ENCODE peak calls at places on chromosomes 2 and 18, in five cellular contexts. K, P, X, R and W are unnamed samples.

GRCh38 chr2:155622443-155622842 is 710.1 kb downstream of the NR4A2 start:
- DNase-seq in K (no peak), P (no peak), X (no peak), R (no peak), W (no peak)

GRCh38 chr2:202032841-202033316 is 776 bp upstream of the FZD7 start:
- DNase-seq in K (peak; percentile 51), P (peak; percentile 54), X (peak; percentile 25), R (peak; percentile 37), W (peak; percentile 42)

GRCh38 chr2:239169311-239170048 is 231.3 kb downstream of the HDAC4 start:
- DNase-seq in K (peak; percentile 72), P (peak; percentile 10), X (no peak), R (no peak), W (no peak)

GRCh38 chr2:53490659-53491058 is 276.9 kb upstream of the CHAC2 start:
- DNase-seq in K (no peak), P (peak; percentile 23), X (no peak), R (no peak), W (no peak)

GRCh38 chr2:151730242-151730975 is 3.9 kb downstream of the NEB start:
- DNase-seq in K (no peak), P (no peak), X (no peak), R (no peak), W (no peak)

GRCh38 chr2:113980946-113981345 is 91.1 kb downstream of the ACTR3 start:
- DNase-seq in K (no peak), P (peak; percentile 35), X (no peak), R (no peak), W (no peak)

GRCh38 chr2:182365855-182366254 is 61.0 kb downstream of the PDE1A start:
- DNase-seq in K (no peak), P (no peak), X (no peak), R (no peak), W (no peak)

GRCh38 chr18:48929212-48929612 is 21.6 kb downstream of the SMAD7 start:
- DNase-seq in K (no peak), P (no peak), X (no peak), R (no peak), W (no peak)

GRCh38 chr18:48667276-48668254 is 128.7 kb downstream of the CTIF start:
- DNase-seq in K (no peak), P (no peak), X (no peak), R (no peak), W (no peak)

GRCh38 chr2:33531345-33532059 is 55.1 kb downstream of the RASGRP3 start:
- DNase-seq in K (no peak), P (no peak), X (no peak), R (no peak), W (no peak)

GRCh38 chr2:224987733-224988132 is 54.5 kb downstream of the DOCK10 start:
- DNase-seq in K (no peak), P (no peak), X (no peak), R (no peak), W (no peak)

GRCh38 chr2:26768759-26769500 is 4.8 kb downstream of the SLC35F6 start:
- DNase-seq in K (peak; percentile 86), P (peak; percentile 66), X (no peak), R (peak; percentile 95), W (no peak)

GRCh38 chr2:135617501-135618015 is 86.3 kb downstream of the R3HDM1 start:
- DNase-seq in K (no peak), P (no peak), X (no peak), R (no peak), W (no peak)

GRCh38 chr2:36322108-36322507 is 33.5 kb upstream of the CRIM1 start:
- DNase-seq in K (no peak), P (no peak), X (no peak), R (no peak), W (no peak)

GRCh38 chr18:55275042-55275897 is 312.7 kb downstream of the TCF4 start:
- DNase-seq in K (peak; percentile 89), P (peak; percentile 18), X (no peak), R (no peak), W (no peak)

GRCh38 chr2:105873281-105873680 is 128.6 kb downstream of the NCK2 start:
- DNase-seq in K (no peak), P (no peak), X (no peak), R (no peak), W (no peak)

GRCh38 chr2:72457801-72458516 is 310.3 kb upstream of the CYP26B1 start:
- DNase-seq in K (no peak), P (no peak), X (no peak), R (no peak), W (no peak)

GRCh38 chr2:65130440-65131175 is 702 bp upstream of the RAB1A start:
- DNase-seq in K (no peak), P (no peak), X (no peak), R (no peak), W (no peak)

GRCh38 chr2:223460774-223461211 is 141.4 kb downstream of the SCG2 start:
- DNase-seq in K (no peak), P (no peak), X (no peak), R (no peak), W (no peak)

GRCh38 chr2:198490748-198491147 is 686.4 kb downstream of the PLCL1 start:
- DNase-seq in K (no peak), P (no peak), X (no peak), R (no peak), W (no peak)

GRCh38 chr2:144704696-144705095 is 184.8 kb upstream of the ZEB2 start:
- DNase-seq in K (no peak), P (no peak), X (no peak), R (no peak), W (no peak)
- H3K27me3 ChIP-seq in K (no peaks in the 10 kb centered on the region), P (no peaks in the 10 kb centered on the region), X (no peaks in the 10 kb centered on the region), R (no peaks in the 10 kb centered on the region), W (no peaks in the 10 kb centered on the region)

GRCh38 chr2:69933839-69934613 is 19.1 kb downstream of the MXD1 start:
- DNase-seq in K (peak; percentile 60), P (no peak), X (no peak), R (peak; percentile 75), W (no peak)

GRCh38 chr2:69936913-69937312 is 22.0 kb downstream of the MXD1 start:
- DNase-seq in K (no peak), P (no peak), X (no peak), R (no peak), W (no peak)

GRCh38 chr2:69934614-69934908 is 19.7 kb downstream of the MXD1 start:
- DNase-seq in K (no peak), P (no peak), X (no peak), R (no peak), W (no peak)

GRCh38 chr2:69933254-69933828 is 18.4 kb downstream of the MXD1 start:
- DNase-seq in K (no peak), P (no peak), X (no peak), R (no peak), W (no peak)

DNA sequence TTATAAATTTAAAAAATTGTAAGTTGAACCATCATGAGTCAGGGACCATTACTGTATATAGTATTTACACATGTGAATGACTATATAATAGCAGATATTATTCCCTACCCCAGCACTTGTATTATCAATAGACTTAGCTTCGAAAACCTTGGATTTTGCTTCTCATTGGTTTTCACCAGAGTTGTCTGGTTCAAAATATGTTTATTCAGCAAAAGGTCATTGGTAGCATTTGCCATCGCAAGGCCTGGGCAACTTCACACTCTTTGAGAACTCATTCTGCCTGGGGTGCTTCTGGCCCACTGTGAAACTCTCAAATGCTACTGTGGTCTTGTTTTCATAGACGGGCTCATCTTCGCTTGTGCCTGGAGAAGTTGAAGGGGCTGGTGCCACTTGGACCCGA is 20.1 kb downstream of the MXD1 start:
- DNase-seq in K (no peak), P (no peak), X (no peak), R (no peak), W (no peak)
- H3K4me1 ChIP-seq in K (peaks cover 14% of the 10 kb centered on the region), P (peaks cover 18% of the 10 kb centered on the region), X (no peaks in the 10 kb centered on the region), R (peaks cover 8% of the 10 kb centered on the region), W (no peaks in the 10 kb centered on the region)

DNA sequence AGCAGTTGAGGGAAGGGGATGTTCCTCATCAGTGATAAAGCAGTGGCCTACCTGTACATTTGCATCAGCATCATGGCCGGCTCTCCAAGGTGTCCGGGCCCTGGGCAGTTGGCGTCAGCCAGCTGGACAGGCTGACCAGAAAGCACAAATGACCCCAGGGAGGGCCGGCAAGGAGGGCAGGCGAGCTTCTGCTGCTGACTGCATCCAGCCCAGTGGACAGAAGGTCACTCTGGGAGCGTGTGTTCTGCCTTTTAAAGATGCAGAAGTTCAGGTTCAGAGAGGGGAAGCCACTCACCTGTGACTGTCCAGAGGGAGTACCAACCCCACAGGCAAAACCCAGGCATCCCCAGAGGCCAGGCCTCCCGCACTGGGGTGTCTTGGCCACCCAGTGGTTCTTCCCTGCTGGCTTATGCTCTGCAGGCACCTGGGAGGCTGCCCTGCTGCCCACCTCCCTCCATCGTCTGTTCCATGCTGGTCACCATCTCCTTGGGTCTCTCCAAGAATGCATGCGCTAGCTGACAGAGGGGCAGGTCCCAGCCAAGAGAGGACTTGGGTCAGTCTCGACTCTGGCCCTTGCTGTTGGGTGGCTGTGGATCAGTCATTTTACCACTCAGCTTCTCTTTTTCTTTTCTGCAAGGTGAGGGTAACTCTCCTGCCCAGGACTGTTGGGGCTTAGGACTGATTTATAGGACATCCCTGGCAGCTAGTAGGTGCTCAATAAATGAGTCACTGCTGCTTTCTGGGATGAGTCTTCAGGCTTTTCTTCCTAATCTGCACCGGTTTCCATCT is 89.9 kb downstream of the INHBB start:
- DNase-seq in K (no peak), P (no peak), X (no peak), R (no peak), W (no peak)
- H3K27me3 ChIP-seq in K (no peaks in the 10 kb centered on the region), P (peaks cover 68% of the 10 kb centered on the region), X (no peaks in the 10 kb centered on the region), R (peaks cover 22% of the 10 kb centered on the region), W (no peaks in the 10 kb centered on the region)

GRCh38 chr18:22349317-22349898 is 68.3 kb downstream of the CTAGE1 start:
- DNase-seq in K (no peak), P (no peak), X (no peak), R (no peak), W (no peak)

GRCh38 chr18:22349966-22350365 is 67.7 kb downstream of the CTAGE1 start:
- DNase-seq in K (no peak), P (no peak), X (no peak), R (no peak), W (no peak)

GRCh38 chr18:22346968-22347611 is 70.6 kb downstream of the CTAGE1 start:
- DNase-seq in K (peak; percentile 93), P (peak; percentile 89), X (no peak), R (peak; percentile 32), W (peak; percentile 65)

GRCh38 chr18:22347624-22348511 is 69.8 kb downstream of the CTAGE1 start:
- DNase-seq in K (peak; percentile 55), P (peak; percentile 49), X (no peak), R (no peak), W (no peak)

DNA sequence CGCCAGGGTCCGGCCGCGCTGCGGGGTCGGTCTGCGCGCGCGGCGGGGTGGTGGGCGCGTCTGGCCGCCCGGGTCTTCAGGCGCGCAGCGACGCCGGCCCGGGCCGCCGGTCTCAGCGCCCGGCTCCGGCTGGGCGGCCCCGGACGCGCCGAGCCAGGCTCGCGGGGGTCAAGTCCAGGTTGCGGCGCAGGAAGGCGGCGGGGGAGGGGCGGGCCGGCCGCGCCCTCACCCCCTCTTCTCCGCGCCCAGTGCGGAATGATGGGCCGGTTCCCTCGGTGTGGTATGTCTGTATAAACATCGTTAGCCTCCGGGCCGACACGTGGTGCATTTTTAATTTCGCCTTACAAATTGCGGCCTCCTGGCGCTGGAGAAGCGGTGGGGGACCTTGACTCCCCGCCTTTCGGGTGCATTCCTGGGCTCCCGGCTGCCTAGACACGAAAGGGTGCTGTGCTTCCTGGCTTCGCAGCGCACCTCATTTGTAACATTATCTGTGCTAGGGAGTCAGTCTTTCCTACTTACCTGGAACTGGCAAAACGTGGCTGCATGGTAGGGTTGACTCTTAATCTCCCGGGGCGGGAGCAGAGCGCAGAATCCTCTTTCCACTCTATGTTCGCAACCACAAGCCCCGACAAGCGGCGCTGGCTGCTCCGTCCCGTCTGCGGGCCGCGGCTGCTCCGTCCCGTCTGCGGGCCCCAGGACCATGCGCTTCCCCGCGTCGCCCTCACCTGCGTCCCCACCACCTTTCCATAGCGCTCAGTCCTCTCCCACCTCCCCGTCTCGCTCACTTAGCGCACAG is 69.0 kb downstream of the CTAGE1 start:
- DNase-seq in K (peak; percentile 75), P (peak; percentile 83), X (no peak), R (no peak), W (peak; percentile 52)
- H3K4me1 ChIP-seq in K (peaks cover 45% of the 10 kb centered on the region), P (peaks cover 62% of the 10 kb centered on the region), X (no peaks in the 10 kb centered on the region), R (peaks cover 9% of the 10 kb centered on the region), W (peaks cover 19% of the 10 kb centered on the region)